ENCODE peak calls at places on chromosome 9, in nine cellular contexts. C is left lung; S is CD8-positive, alpha-beta T cell; F is right atrium auricular region; D is astrocyte; R is prostate gland; X is sigmoid colon; O is IMR-90; I is lower lobe of right lung. M is an unnamed sample.

GRCh38 chr9:110886832-110887231 is 151.4 kb downstream of the LPAR1 start:
- DNase-seq in O (peak), X (no peak), F (no peak), R (no peak), I (no peak), C (no peak), D (peak), S (no peak), M (no peak)

GRCh38 chr9:105877719-105878118 is 183.4 kb downstream of the TMEM38B start:
- DNase-seq in O (no peak), D (no peak), C (no peak), R (no peak), X (no peak), F (no peak), S (no peak), I (no peak), M (no peak)

GRCh38 chr9:35335164-35335563 is 154.7 kb upstream of the RUSC2 start:
- DNase-seq in C (no peak), D (peak), S (no peak), F (no peak), I (no peak), O (peak), X (no peak), R (no peak), M (no peak)

GRCh38 chr9:75488714-75489100 is 400.4 kb downstream of the OSTF1 start:
- DNase-seq in I (no peak), D (no peak), O (no peak), X (no peak), F (no peak), R (no peak), S (no peak), C (no peak), M (no peak)

GRCh38 chr9:115593587-115594091 is 475.7 kb upstream of the TNC start:
- DNase-seq in D (no peak), R (peak), I (no peak), S (no peak), F (no peak), C (no peak), X (no peak), O (peak), M (peak)

GRCh38 chr9:13209498-13209897 is 70.0 kb downstream of the MPDZ start:
- DNase-seq in C (no peak), X (no peak), R (no peak), I (no peak), O (no peak), S (no peak), D (no peak), F (no peak), M (no peak)

GRCh38 chr9:129776566-129776937 is 23.7 kb upstream of the PTGES start:
- DNase-seq in F (no peak), I (no peak), X (no peak), O (peak), R (no peak), S (no peak), C (no peak), D (peak), M (no peak)

GRCh38 chr9:109181284-109181683 is 14.2 kb upstream of the FRRS1L start:
- DNase-seq in F (no peak), D (no peak), S (no peak), I (no peak), X (no peak), O (no peak), R (no peak), C (no peak), M (no peak)

GRCh38 chr9:121670447-121670846 is 19.0 kb downstream of the DAB2IP start:
- DNase-seq in F (peak), R (no peak), D (peak), O (peak), S (no peak), C (no peak), X (peak), I (peak), M (no peak)

GRCh38 chr9:104866186-104866585 is 61.8 kb downstream of the ABCA1 start:
- DNase-seq in O (peak), R (no peak), D (peak), S (no peak), F (no peak), C (no peak), I (no peak), X (no peak), M (no peak)

GRCh38 chr9:29656641-29657406 is 2083.5 kb upstream of the C9orf72 start:
- DNase-seq in D (no peak), S (no peak), X (no peak), R (no peak), C (peak), I (no peak), O (no peak), F (no peak), M (no peak)

GRCh38 chr9:87703636-87704276 is 22.2 kb upstream of the CTSL start:
- DNase-seq in S (no peak), I (no peak), D (peak), F (no peak), C (no peak), O (no peak), X (no peak), R (no peak), M (no peak)

GRCh38 chr9:121319394-121319780 is 50.7 kb downstream of the STOM start:
- DNase-seq in C (no peak), O (no peak), R (no peak), F (no peak), I (no peak), S (no peak), X (peak), D (no peak), M (no peak)

GRCh38 chr9:35112257-35113020 is 3.2 kb downstream of the ATOSB start:
- DNase-seq in O (peak), X (no peak), D (peak), F (peak), I (no peak), R (no peak), S (no peak), C (no peak), M (no peak)

DNA sequence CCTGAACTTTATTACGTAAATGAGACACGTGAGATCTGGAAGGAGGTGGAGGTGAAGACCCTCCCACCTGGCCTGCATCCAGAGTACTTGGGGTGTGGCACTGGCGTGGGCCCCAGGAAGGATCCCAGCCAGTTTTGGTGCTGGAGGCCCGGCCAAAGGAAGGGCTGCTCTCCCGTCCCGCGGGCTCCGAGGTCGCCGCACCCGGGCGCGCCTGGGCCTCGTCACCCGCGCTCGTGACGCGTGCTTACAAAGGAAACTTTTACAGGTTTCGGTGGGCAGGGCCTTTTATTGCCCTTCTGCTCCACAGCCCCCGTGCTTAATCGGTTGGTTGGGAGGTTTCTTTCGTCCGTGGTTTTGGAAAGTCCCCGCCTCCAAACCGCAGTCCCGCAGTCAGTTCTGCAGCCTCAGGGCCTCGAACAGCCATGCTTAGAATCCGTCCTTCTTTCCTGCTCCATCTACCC is 29.2 kb downstream of the CDKN2A start:
- DNase-seq in D (peak), F (no peak), O (no peak), I (no peak), X (peak), C (peak), S (peak), R (no peak), M (no peak)
- H3K4me3 ChIP-seq in D (peak), F (peak), O (peak), I (peak), X (peak), C (no peak), S (peak), R (no peak), M (peak)

GRCh38 chr9:135932656-135933055 is 25.3 kb upstream of the CAMSAP1 start:
- DNase-seq in C (peak), F (no peak), I (no peak), X (no peak), D (no peak), S (no peak), O (no peak), R (no peak), M (no peak)
- H3K27ac ChIP-seq in C (no peak), F (no peak), I (no peak), X (no peak), D (no peak), S (no peak), O (no peak), R (no peak), M (no peak)

GRCh38 chr9:113012492-113012891 is 500 bp upstream of the ZNF883 start:
- DNase-seq in X (no peak), S (no peak), D (no peak), O (no peak), C (no peak), R (no peak), F (no peak), I (no peak), M (no peak)

GRCh38 chr9:113011911-113012381 is at the start of gene ZNF883:
- DNase-seq in S (no peak), D (peak), X (peak), I (peak), C (peak), R (no peak), F (no peak), O (peak), M (peak)
- TF ChIP-seq CTCF in S (no peak), D (no peak), X (no peak), I (no peak), C (no peak), R (no peak), F (peak), O (peak), M (no peak)

DNA sequence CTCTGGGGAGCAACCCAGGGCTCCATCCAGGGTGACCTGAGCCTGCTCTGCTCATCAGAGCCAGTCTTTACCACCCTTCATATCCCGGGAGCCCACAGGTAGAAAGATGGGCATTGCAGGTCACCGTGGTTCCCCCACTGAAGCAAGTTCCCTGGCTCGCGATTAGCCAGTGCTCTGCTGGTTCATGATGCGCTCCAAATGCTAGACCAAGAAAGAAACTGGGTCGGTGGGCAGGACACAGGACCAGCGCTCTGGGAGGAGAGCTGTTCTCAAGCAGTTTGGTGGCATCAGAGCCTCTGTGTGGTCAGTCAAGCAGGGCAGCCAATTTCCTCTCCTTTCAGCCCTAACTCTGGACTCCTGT is 156.5 kb downstream of the RGS3 start:
- DNase-seq in O (no peak), R (no peak), F (no peak), I (no peak), D (no peak), S (no peak), C (no peak), X (no peak), M (no peak)
- H3K4me3 ChIP-seq in O (no peak), R (no peak), F (no peak), I (no peak), D (peak), S (no peak), C (no peak), X (no peak), M (no peak)

GRCh38 chr9:72923077-72923476 is 29.8 kb downstream of the ALDH1A1 start:
- DNase-seq in O (no peak), C (no peak), F (no peak), S (no peak), I (no peak), R (no peak), D (no peak), X (no peak), M (no peak)

GRCh38 chr9:72926506-72926905 is 26.3 kb downstream of the ALDH1A1 start:
- DNase-seq in I (no peak), F (no peak), X (no peak), O (no peak), R (no peak), S (no peak), C (no peak), D (no peak), M (no peak)

GRCh38 chr9:72925891-72926290 is 27.0 kb downstream of the ALDH1A1 start:
- DNase-seq in O (no peak), S (no peak), X (no peak), C (no peak), R (no peak), F (no peak), D (no peak), I (no peak), M (no peak)

GRCh38 chr9:72924116-72924790 is 28.6 kb downstream of the ALDH1A1 start:
- DNase-seq in X (no peak), R (no peak), C (no peak), D (no peak), F (no peak), I (no peak), O (no peak), S (no peak), M (peak)

DNA sequence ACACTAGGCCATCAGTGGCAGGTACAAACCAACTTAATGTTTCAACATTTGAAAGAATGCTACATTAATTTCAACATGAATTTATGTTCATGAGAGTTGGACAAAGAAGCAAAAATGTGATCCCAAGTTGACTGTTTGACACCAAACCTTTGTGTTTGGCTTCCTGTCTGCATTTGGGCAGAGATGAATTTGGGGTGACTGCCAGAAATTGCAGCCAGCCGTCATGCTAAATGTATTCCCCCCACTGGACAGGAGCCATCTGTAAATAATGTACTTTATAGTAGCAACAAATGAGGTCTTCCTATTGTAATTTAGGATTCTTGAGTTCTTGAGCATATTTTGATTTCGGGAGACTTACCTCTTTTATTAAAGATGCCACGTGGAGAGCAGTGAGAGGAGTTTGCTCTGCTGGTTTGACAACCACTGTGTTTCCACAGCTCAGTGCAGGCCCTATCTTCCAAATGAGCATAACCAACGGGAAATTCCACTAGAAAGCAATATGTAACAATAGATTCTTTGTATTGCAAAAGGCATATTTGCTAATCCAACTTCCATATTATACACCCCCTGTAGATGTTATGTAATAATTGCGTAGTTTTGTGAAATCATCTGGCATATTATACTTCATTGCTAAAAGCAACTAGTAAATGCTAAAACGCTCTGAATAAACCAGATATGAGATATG is 27.6 kb downstream of the ALDH1A1 start:
- DNase-seq in F (no peak), D (no peak), O (no peak), S (no peak), R (no peak), I (no peak), X (no peak), C (no peak), M (peak)
- H3K27ac ChIP-seq in F (no peak), D (no peak), O (no peak), S (no peak), R (no peak), I (no peak), X (no peak), C (no peak), M (peak)

GRCh38 chr9:93592389-93593021 is 16.1 kb downstream of the PHF2 start:
- DNase-seq in X (no peak), D (no peak), S (no peak), R (no peak), I (no peak), F (no peak), C (no peak), O (no peak), M (no peak)
- TF ChIP-seq CTCF in X (no peak), D (no peak), S (no peak), R (no peak), I (no peak), F (peak), C (no peak), O (no peak), M (no peak)

GRCh38 chr9:123893831-123894460 is 36.0 kb downstream of the DENND1A start:
- DNase-seq in X (no peak), O (peak), I (no peak), D (peak), F (no peak), C (no peak), S (no peak), R (no peak), M (no peak)
- H3K4me3 ChIP-seq in X (no peak), O (no peak), I (no peak), D (no peak), F (no peak), C (no peak), S (no peak), R (no peak), M (no peak)

GRCh38 chr9:6214451-6214850 is 1.2 kb upstream of the IL33 start:
- DNase-seq in F (no peak), R (no peak), S (no peak), X (no peak), C (no peak), D (peak), O (peak), I (no peak), M (no peak)
- H3K27ac ChIP-seq in F (peak), R (no peak), S (no peak), X (peak), C (no peak), D (no peak), O (no peak), I (no peak), M (no peak)

DNA sequence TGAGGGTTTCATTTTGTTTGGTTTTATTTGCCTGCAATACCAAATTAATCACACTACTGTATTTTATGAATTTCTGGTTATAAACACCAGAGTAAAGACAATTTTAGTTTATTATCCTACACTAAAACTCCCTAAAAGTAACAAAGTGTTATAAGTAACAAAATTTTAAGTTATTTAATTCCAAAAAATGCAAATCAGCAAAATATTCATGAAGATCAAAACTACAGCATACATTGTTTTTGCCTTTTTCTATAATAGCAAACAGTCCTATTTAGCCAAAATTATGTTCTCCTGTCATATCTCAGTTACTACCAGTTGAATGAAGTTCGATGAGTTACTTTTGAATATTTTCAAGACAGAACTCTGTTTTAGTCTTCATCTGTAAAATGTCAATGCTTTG is 132.7 kb upstream of the CYLC2 start:
- DNase-seq in X (no peak), D (no peak), C (no peak), R (no peak), O (no peak), F (no peak), I (no peak), S (no peak), M (no peak)
- TF ChIP-seq CTCF in X (no peak), D (no peak), C (no peak), R (no peak), O (no peak), F (no peak), I (no peak), S (no peak), M (no peak)

DNA sequence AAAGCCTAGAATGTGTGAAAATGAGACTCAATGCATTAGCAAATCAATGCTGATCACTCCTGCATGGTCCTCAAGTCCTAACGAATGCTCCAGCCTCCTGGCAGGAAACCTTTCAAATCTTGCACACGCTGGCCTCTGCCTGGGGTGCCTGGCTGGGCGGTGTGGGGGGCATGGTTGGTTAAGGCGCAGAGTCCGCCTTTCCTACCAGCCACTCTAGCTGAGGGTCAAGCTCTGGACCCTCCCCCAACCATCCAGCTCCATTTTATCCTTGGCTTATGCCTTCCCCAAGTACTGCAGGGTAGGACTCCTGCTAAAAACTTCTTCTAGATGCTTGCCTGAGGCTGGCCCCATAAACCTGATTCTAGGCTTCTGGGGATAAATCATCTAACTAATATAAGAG is 850 bp upstream of the MVB12B start:
- DNase-seq in R (no peak), O (no peak), F (no peak), D (no peak), S (no peak), X (no peak), I (no peak), C (no peak), M (no peak)
- H3K4me3 ChIP-seq in R (no peak), O (peak), F (peak), D (peak), S (peak), X (peak), I (peak), C (no peak), M (no peak)